ENCODE peak calls at places on chromosome X, in nine cellular contexts. F is glutamatergic neuron; N is EL; Q is iris pigment epithelial cell; R is AG08395; U is occipital lobe; P is stimulated activated CD8-positive, alpha-beta memory T cell treated with anti-CD3 and anti-CD28 coated beads, Interleukin-7, amount 100 ng/mL, for 4 hours; L is M059J; K is amniotic stem cell. J is an unnamed sample.

GRCh38 chrX:70219938-70220764 is 14.3 kb upstream of the AWAT1 start:
- DNase-seq in F (no peak), N (no peak), Q (peak; percentile 44), R (peak; percentile 14), U (no peak), P (no peak), L (peak; percentile 9), K (no peak), J (peak; percentile 0)

GRCh38 chrX:122439836-122440235 is 744.2 kb upstream of the GRIA3 start:
- DNase-seq in F (no peak), N (no peak), Q (no peak), R (peak; percentile 17), U (no peak), P (no peak), L (no peak), K (no peak), J (peak; percentile 6)

GRCh38 chrX:148416931-148417330 is 83.5 kb upstream of the AFF2 start:
- DNase-seq in F (no peak), N (no peak), Q (peak; percentile 1), R (peak; percentile 12), U (no peak), P (no peak), L (peak; percentile 15), K (no peak), J (no peak)

GRCh38 chrX:43633081-43633480 is 23.0 kb upstream of the MAOA start:
- DNase-seq in F (no peak), N (no peak), Q (no peak), R (no peak), U (no peak), P (no peak), L (no peak), K (no peak), J (no peak)

GRCh38 chrX:107355533-107355932 is 93.9 kb upstream of the FRMPD3 start:
- DNase-seq in F (no peak), N (no peak), Q (no peak), R (no peak), U (no peak), P (no peak), L (no peak), K (no peak), J (no peak)

GRCh38 chrX:29470029-29470428 is 745.3 kb upstream of the MAGEB2 start:
- DNase-seq in F (no peak), N (no peak), Q (peak; percentile 81), R (no peak), U (no peak), P (no peak), L (peak; percentile 26), K (no peak), J (peak; percentile 65)

GRCh38 chrX:63738696-63739095 is 46.3 kb downstream of the ARHGEF9 start:
- DNase-seq in F (no peak), N (no peak), Q (no peak), R (no peak), U (no peak), P (no peak), L (no peak), K (no peak), J (no peak)

GRCh38 chrX:119981286-119982070 is 37.9 kb upstream of the NKAP start:
- DNase-seq in F (peak; percentile 40), N (peak; percentile 22), Q (peak; percentile 28), R (peak; percentile 40), U (no peak), P (no peak), L (peak; percentile 49), K (no peak), J (peak; percentile 2)

GRCh38 chrX:13700380-13700779 is 11.5 kb downstream of the RAB9A start:
- DNase-seq in F (no peak), N (no peak), Q (no peak), R (no peak), U (no peak), P (no peak), L (no peak), K (no peak), J (no peak)

GRCh38 chrX:115330498-115331138 is 41.1 kb downstream of the LUZP4 start:
- DNase-seq in F (no peak), N (peak; percentile 63), Q (peak; percentile 72), R (peak; percentile 82), U (no peak), P (no peak), L (peak; percentile 76), K (peak; percentile 60), J (peak; percentile 57)

GRCh38 chrX:71989768-71990167 is 79.1 kb downstream of the NHSL2 start:
- DNase-seq in F (no peak), N (peak; percentile 25), Q (no peak), R (peak; percentile 60), U (no peak), P (no peak), L (peak; percentile 23), K (peak; percentile 24), J (peak; percentile 1)

GRCh38 chrX:120310861-120311631 is at the start of gene TMEM255A:
- DNase-seq in F (peak; percentile 38), N (peak; percentile 30), Q (no peak), R (no peak), U (peak; percentile 2), P (no peak), L (peak; percentile 42), K (no peak), J (no peak)

GRCh38 chrX:25897758-25898157 is 240.4 kb upstream of the MAGEB18 start:
- DNase-seq in F (no peak), N (no peak), Q (no peak), R (no peak), U (no peak), P (no peak), L (no peak), K (no peak), J (no peak)

GRCh38 chrX:119272882-119273806 is 37.1 kb downstream of the PGRMC1 start:
- DNase-seq in F (peak; percentile 62), N (peak; percentile 6), Q (peak; percentile 42), R (peak; percentile 31), U (no peak), P (peak; percentile 23), L (no peak), K (no peak), J (peak; percentile 2)

GRCh38 chrX:12919051-12919450 is 12.6 kb downstream of the TLR8 start:
- DNase-seq in F (no peak), N (no peak), Q (no peak), R (no peak), U (no peak), P (no peak), L (no peak), K (no peak), J (no peak)

GRCh38 chrX:140503714-140504351 is 1.0 kb downstream of the SOX3 start:
- DNase-seq in F (peak; percentile 65), N (no peak), Q (peak; percentile 6), R (no peak), U (no peak), P (no peak), L (peak; percentile 32), K (no peak), J (no peak)

GRCh38 chrX:38375888-38376287 is 23.5 kb downstream of the OTC start:
- DNase-seq in F (no peak), N (no peak), Q (peak; percentile 13), R (peak; percentile 4), U (no peak), P (no peak), L (peak; percentile 4), K (no peak), J (no peak)

GRCh38 chrX:48071064-48071985 is at the start of gene ZNF630:
- DNase-seq in F (peak; percentile 62), N (peak; percentile 21), Q (peak; percentile 62), R (peak; percentile 50), U (peak; percentile 52), P (peak; percentile 63), L (peak; percentile 75), K (no peak), J (peak; percentile 5)